ENCODE peak calls at places on chromosomes 4 and X, in eight cellular contexts. One of them, this sample, is unnamed.

GRCh38 chrX:40112996-40113395 is 15.2 kb upstream of the BCOR start:
- DNase-seq in CMK: no peak
- DNase-seq in activated CD8-positive, alpha-beta memory T cell treated with anti-CD3 and anti-CD28 coated beads for 24 hours: no peak
- DNase-seq in ELR: no peak
- DNase-seq in T-helper 1 cell: no peak
- DNase-seq in mucosa of descending colon: no peak
- DNase-seq in RCC 7860: no peak
- DNase-seq in lower leg skin: no peak
- DNase-seq in this sample: no peak

GRCh38 chr4:150402968-150403367 is 179.0 kb upstream of the MAB21L2 start:
- DNase-seq in CMK: no peak
- DNase-seq in activated CD8-positive, alpha-beta memory T cell treated with anti-CD3 and anti-CD28 coated beads for 24 hours: no peak
- DNase-seq in ELR: no peak
- DNase-seq in T-helper 1 cell: no peak
- DNase-seq in mucosa of descending colon: peak; percentile 74
- DNase-seq in RCC 7860: no peak
- DNase-seq in lower leg skin: no peak
- DNase-seq in this sample: peak; percentile 76

GRCh38 chr4:8594097-8595038 is 1.8 kb downstream of the CPZ start:
- DNase-seq in CMK: peak; percentile 57
- DNase-seq in activated CD8-positive, alpha-beta memory T cell treated with anti-CD3 and anti-CD28 coated beads for 24 hours: no peak
- DNase-seq in ELR: peak; percentile 82
- DNase-seq in T-helper 1 cell: no peak
- DNase-seq in mucosa of descending colon: peak; percentile 81
- DNase-seq in RCC 7860: peak; percentile 39
- DNase-seq in lower leg skin: no peak
- DNase-seq in this sample: peak; percentile 4

GRCh38 chr4:155512812-155513211 is 136.0 kb upstream of the MAP9 start:
- DNase-seq in CMK: no peak
- DNase-seq in activated CD8-positive, alpha-beta memory T cell treated with anti-CD3 and anti-CD28 coated beads for 24 hours: no peak
- DNase-seq in ELR: no peak
- DNase-seq in T-helper 1 cell: no peak
- DNase-seq in mucosa of descending colon: no peak
- DNase-seq in RCC 7860: no peak
- DNase-seq in lower leg skin: no peak
- DNase-seq in this sample: no peak

GRCh38 chrX:11664211-11664888 is 1.4 kb downstream of the ARHGAP6 start:
- DNase-seq in CMK: no peak
- DNase-seq in activated CD8-positive, alpha-beta memory T cell treated with anti-CD3 and anti-CD28 coated beads for 24 hours: no peak
- DNase-seq in ELR: peak; percentile 39
- DNase-seq in T-helper 1 cell: no peak
- DNase-seq in mucosa of descending colon: peak; percentile 1
- DNase-seq in RCC 7860: no peak
- DNase-seq in lower leg skin: no peak
- DNase-seq in this sample: no peak

GRCh38 chr4:141642068-141642467 is 5.7 kb downstream of the IL15 start:
- DNase-seq in CMK: no peak
- DNase-seq in activated CD8-positive, alpha-beta memory T cell treated with anti-CD3 and anti-CD28 coated beads for 24 hours: no peak
- DNase-seq in ELR: no peak
- DNase-seq in T-helper 1 cell: no peak
- DNase-seq in mucosa of descending colon: no peak
- DNase-seq in RCC 7860: no peak
- DNase-seq in lower leg skin: no peak
- DNase-seq in this sample: no peak

GRCh38 chrX:13235930-13236329 is 83.9 kb downstream of the ATXN3L start:
- DNase-seq in CMK: peak; percentile 38
- DNase-seq in activated CD8-positive, alpha-beta memory T cell treated with anti-CD3 and anti-CD28 coated beads for 24 hours: no peak
- DNase-seq in ELR: no peak
- DNase-seq in T-helper 1 cell: no peak
- DNase-seq in mucosa of descending colon: no peak
- DNase-seq in RCC 7860: no peak
- DNase-seq in lower leg skin: no peak
- DNase-seq in this sample: peak; percentile 63

GRCh38 chr4:72817012-72817411 is 248.0 kb upstream of the ADAMTS3 start:
- DNase-seq in CMK: no peak
- DNase-seq in activated CD8-positive, alpha-beta memory T cell treated with anti-CD3 and anti-CD28 coated beads for 24 hours: no peak
- DNase-seq in ELR: peak; percentile 34
- DNase-seq in T-helper 1 cell: no peak
- DNase-seq in mucosa of descending colon: no peak
- DNase-seq in RCC 7860: no peak
- DNase-seq in lower leg skin: no peak
- DNase-seq in this sample: no peak

GRCh38 chr4:39641451-39641850 is 2.8 kb upstream of the SMIM14 start:
- DNase-seq in CMK: no peak
- DNase-seq in activated CD8-positive, alpha-beta memory T cell treated with anti-CD3 and anti-CD28 coated beads for 24 hours: peak; percentile 19
- DNase-seq in ELR: no peak
- DNase-seq in T-helper 1 cell: no peak
- DNase-seq in mucosa of descending colon: no peak
- DNase-seq in RCC 7860: no peak
- DNase-seq in lower leg skin: no peak
- DNase-seq in this sample: no peak

GRCh38 chr4:149631629-149632028 is 184.0 kb downstream of the IQCM start:
- DNase-seq in CMK: no peak
- DNase-seq in activated CD8-positive, alpha-beta memory T cell treated with anti-CD3 and anti-CD28 coated beads for 24 hours: no peak
- DNase-seq in ELR: no peak
- DNase-seq in T-helper 1 cell: no peak
- DNase-seq in mucosa of descending colon: no peak
- DNase-seq in RCC 7860: no peak
- DNase-seq in lower leg skin: no peak
- DNase-seq in this sample: no peak

GRCh38 chr4:71241467-71242401 is 97.1 kb upstream of the SLC4A4 start:
- DNase-seq in CMK: no peak
- DNase-seq in activated CD8-positive, alpha-beta memory T cell treated with anti-CD3 and anti-CD28 coated beads for 24 hours: no peak
- DNase-seq in ELR: no peak
- DNase-seq in T-helper 1 cell: no peak
- DNase-seq in mucosa of descending colon: no peak
- DNase-seq in RCC 7860: no peak
- DNase-seq in lower leg skin: no peak
- DNase-seq in this sample: no peak

GRCh38 chr4:8278421-8279287 is 9.1 kb downstream of the HTRA3 start:
- DNase-seq in CMK: no peak
- DNase-seq in activated CD8-positive, alpha-beta memory T cell treated with anti-CD3 and anti-CD28 coated beads for 24 hours: no peak
- DNase-seq in ELR: peak; percentile 86
- DNase-seq in T-helper 1 cell: no peak
- DNase-seq in mucosa of descending colon: peak; percentile 37
- DNase-seq in RCC 7860: peak; percentile 56
- DNase-seq in lower leg skin: no peak
- DNase-seq in this sample: no peak

GRCh38 chrX:139429913-139430312 is 100.6 kb upstream of the F9 start:
- DNase-seq in CMK: no peak
- DNase-seq in activated CD8-positive, alpha-beta memory T cell treated with anti-CD3 and anti-CD28 coated beads for 24 hours: no peak
- DNase-seq in ELR: no peak
- DNase-seq in T-helper 1 cell: no peak
- DNase-seq in mucosa of descending colon: no peak
- DNase-seq in RCC 7860: no peak
- DNase-seq in lower leg skin: no peak
- DNase-seq in this sample: no peak

GRCh38 chrX:39983715-39984114 is 114.0 kb downstream of the BCOR start:
- DNase-seq in CMK: no peak
- DNase-seq in activated CD8-positive, alpha-beta memory T cell treated with anti-CD3 and anti-CD28 coated beads for 24 hours: no peak
- DNase-seq in ELR: no peak
- DNase-seq in T-helper 1 cell: no peak
- DNase-seq in mucosa of descending colon: no peak
- DNase-seq in RCC 7860: peak; percentile 18
- DNase-seq in lower leg skin: no peak
- DNase-seq in this sample: no peak

GRCh38 chr4:2786152-2786671 is 6.7 kb upstream of the SH3BP2 start:
- DNase-seq in CMK: no peak
- DNase-seq in activated CD8-positive, alpha-beta memory T cell treated with anti-CD3 and anti-CD28 coated beads for 24 hours: peak; percentile 85
- DNase-seq in ELR: no peak
- DNase-seq in T-helper 1 cell: no peak
- DNase-seq in mucosa of descending colon: peak; percentile 23
- DNase-seq in RCC 7860: no peak
- DNase-seq in lower leg skin: peak; percentile 82
- DNase-seq in this sample: no peak

GRCh38 chrX:29453333-29453732 is 762.0 kb upstream of the MAGEB2 start:
- DNase-seq in CMK: no peak
- DNase-seq in activated CD8-positive, alpha-beta memory T cell treated with anti-CD3 and anti-CD28 coated beads for 24 hours: no peak
- DNase-seq in ELR: no peak
- DNase-seq in T-helper 1 cell: no peak
- DNase-seq in mucosa of descending colon: no peak
- DNase-seq in RCC 7860: no peak
- DNase-seq in lower leg skin: no peak
- DNase-seq in this sample: no peak

GRCh38 chrX:43629229-43629628 is 26.9 kb upstream of the MAOA start:
- DNase-seq in CMK: no peak
- DNase-seq in activated CD8-positive, alpha-beta memory T cell treated with anti-CD3 and anti-CD28 coated beads for 24 hours: no peak
- DNase-seq in ELR: no peak
- DNase-seq in T-helper 1 cell: no peak
- DNase-seq in mucosa of descending colon: peak; percentile 31
- DNase-seq in RCC 7860: no peak
- DNase-seq in lower leg skin: no peak
- DNase-seq in this sample: no peak

GRCh38 chr4:98260047-98260578 is 1.1 kb upstream of the RAP1GDS1 start:
- DNase-seq in CMK: no peak
- DNase-seq in activated CD8-positive, alpha-beta memory T cell treated with anti-CD3 and anti-CD28 coated beads for 24 hours: no peak
- DNase-seq in ELR: no peak
- DNase-seq in T-helper 1 cell: no peak
- DNase-seq in mucosa of descending colon: peak; percentile 66
- DNase-seq in RCC 7860: no peak
- DNase-seq in lower leg skin: peak; percentile 88
- DNase-seq in this sample: no peak

GRCh38 chrX:153875391-153876111 is 10.4 kb downstream of the L1CAM start:
- DNase-seq in CMK: no peak
- DNase-seq in activated CD8-positive, alpha-beta memory T cell treated with anti-CD3 and anti-CD28 coated beads for 24 hours: peak; percentile 88
- DNase-seq in ELR: peak; percentile 39
- DNase-seq in T-helper 1 cell: peak; percentile 54
- DNase-seq in mucosa of descending colon: peak; percentile 60
- DNase-seq in RCC 7860: no peak
- DNase-seq in lower leg skin: peak; percentile 90
- DNase-seq in this sample: peak; percentile 46

GRCh38 chrX:77415161-77415560 is 32.0 kb upstream of the FGF16 start:
- DNase-seq in CMK: no peak
- DNase-seq in activated CD8-positive, alpha-beta memory T cell treated with anti-CD3 and anti-CD28 coated beads for 24 hours: no peak
- DNase-seq in ELR: peak; percentile 17
- DNase-seq in T-helper 1 cell: no peak
- DNase-seq in mucosa of descending colon: no peak
- DNase-seq in RCC 7860: no peak
- DNase-seq in lower leg skin: no peak
- DNase-seq in this sample: no peak

GRCh38 chr4:1044469-1045192 is 33.2 kb downstream of the FGFRL1 start:
- DNase-seq in CMK: no peak
- DNase-seq in activated CD8-positive, alpha-beta memory T cell treated with anti-CD3 and anti-CD28 coated beads for 24 hours: no peak
- DNase-seq in ELR: no peak
- DNase-seq in T-helper 1 cell: peak; percentile 8
- DNase-seq in mucosa of descending colon: no peak
- DNase-seq in RCC 7860: no peak
- DNase-seq in lower leg skin: no peak
- DNase-seq in this sample: no peak

GRCh38 chr4:6263541-6264540 is 5.8 kb upstream of the WFS1 start:
- DNase-seq in CMK: no peak
- DNase-seq in activated CD8-positive, alpha-beta memory T cell treated with anti-CD3 and anti-CD28 coated beads for 24 hours: no peak
- DNase-seq in ELR: peak; percentile 58
- DNase-seq in T-helper 1 cell: no peak
- DNase-seq in mucosa of descending colon: peak; percentile 80
- DNase-seq in RCC 7860: no peak
- DNase-seq in lower leg skin: no peak
- DNase-seq in this sample: no peak

GRCh38 chr4:155899891-155900290 is 3.6 kb upstream of the TDO2 start:
- DNase-seq in CMK: no peak
- DNase-seq in activated CD8-positive, alpha-beta memory T cell treated with anti-CD3 and anti-CD28 coated beads for 24 hours: no peak
- DNase-seq in ELR: no peak
- DNase-seq in T-helper 1 cell: no peak
- DNase-seq in mucosa of descending colon: no peak
- DNase-seq in RCC 7860: no peak
- DNase-seq in lower leg skin: no peak
- DNase-seq in this sample: peak; percentile 2

GRCh38 chrX:17459596-17459995 is 84.6 kb downstream of the NHS start:
- DNase-seq in CMK: no peak
- DNase-seq in activated CD8-positive, alpha-beta memory T cell treated with anti-CD3 and anti-CD28 coated beads for 24 hours: no peak
- DNase-seq in ELR: peak; percentile 47
- DNase-seq in T-helper 1 cell: no peak
- DNase-seq in mucosa of descending colon: no peak
- DNase-seq in RCC 7860: no peak
- DNase-seq in lower leg skin: no peak
- DNase-seq in this sample: no peak

GRCh38 chr4:94641702-94642560 is 115.8 kb upstream of the BMPR1B start:
- DNase-seq in CMK: no peak
- DNase-seq in activated CD8-positive, alpha-beta memory T cell treated with anti-CD3 and anti-CD28 coated beads for 24 hours: no peak
- DNase-seq in ELR: peak; percentile 83
- DNase-seq in T-helper 1 cell: no peak
- DNase-seq in mucosa of descending colon: no peak
- DNase-seq in RCC 7860: peak; percentile 84
- DNase-seq in lower leg skin: no peak
- DNase-seq in this sample: no peak

GRCh38 chr4:128606173-128606572 is 203.3 kb upstream of the JADE1 start:
- DNase-seq in CMK: no peak
- DNase-seq in activated CD8-positive, alpha-beta memory T cell treated with anti-CD3 and anti-CD28 coated beads for 24 hours: no peak
- DNase-seq in ELR: peak; percentile 87
- DNase-seq in T-helper 1 cell: no peak
- DNase-seq in mucosa of descending colon: no peak
- DNase-seq in RCC 7860: peak; percentile 75
- DNase-seq in lower leg skin: no peak
- DNase-seq in this sample: no peak

This sample was measured in NCI-H2227 treated with DMSO at 0.1 percent for 48 hours.